ENCODE peak calls at places on chromosomes 6 and 20, in eight cellular contexts. N is smooth muscle cell of the brain vasculature; C is RKO; T is WTC11; H is mesothelial cell of epicardium; Y is stimulated activated naive CD8-positive, alpha-beta T cell treated with anti-CD3 and anti-CD28 coated beads, Interleukin-15, Interleukin-2, amounts not matched to agents 100 U/mL and 50 U/mL, for 24 hours; J is left ventricle myocardium superior; L is type B pancreatic cell. E is an unnamed sample.

GRCh38 chr6:148343028-148343374 is 363 bp downstream of the SASH1 start:
- DNase-seq in T (peak), J (no peak), N (no peak), C (no peak), H (no peak), Y (no peak), L (peak), E (no peak)

GRCh38 chr6:148508401-148509151 is 165.9 kb downstream of the SASH1 start:
- DNase-seq in C (no peak), Y (no peak), T (no peak), L (no peak), J (no peak), H (no peak), N (no peak), E (no peak)

GRCh38 chr6:166342293-166343156 is at the start of gene SFT2D1:
- DNase-seq in H (peak), L (peak), C (peak), Y (peak), J (peak), N (peak), T (peak), E (peak)

GRCh38 chr6:6650839-6651238 is 62.3 kb downstream of the LY86 start:
- DNase-seq in H (no peak), Y (no peak), L (no peak), N (no peak), C (no peak), J (no peak), T (no peak), E (no peak)

GRCh38 chr6:15936503-15936902 is 192.4 kb upstream of the MYLIP start:
- DNase-seq in H (no peak), J (no peak), T (no peak), C (no peak), N (no peak), Y (no peak), L (no peak), E (no peak)

GRCh38 chr6:117354671-117355070 is 71.1 kb downstream of the ROS1 start:
- DNase-seq in T (no peak), J (no peak), H (no peak), L (no peak), C (no peak), N (no peak), Y (no peak), E (no peak)

GRCh38 chr6:167119680-167120556 is 3.0 kb upstream of the CCR6 start:
- DNase-seq in H (no peak), C (peak), Y (no peak), J (no peak), T (no peak), N (no peak), L (no peak), E (no peak)

GRCh38 chr6:55180258-55180657 is 5.9 kb downstream of the HCRTR2 start:
- DNase-seq in N (no peak), C (no peak), J (no peak), H (no peak), L (no peak), Y (no peak), T (no peak), E (no peak)

GRCh38 chr6:15578716-15579391 is 84.0 kb downstream of the DTNBP1 start:
- DNase-seq in H (no peak), J (no peak), L (no peak), T (no peak), N (no peak), Y (no peak), C (no peak), E (no peak)

GRCh38 chr20:43937586-43937985 is 22.9 kb downstream of the TOX2 start:
- DNase-seq in Y (no peak), J (no peak), H (no peak), T (no peak), L (no peak), C (no peak), N (no peak), E (no peak)

GRCh38 chr6:135052939-135053338 is 1.7 kb downstream of the HBS1L start:
- DNase-seq in Y (no peak), T (no peak), N (no peak), C (peak), J (no peak), L (no peak), H (no peak), E (no peak)

GRCh38 chr20:57785720-57786119 is 75.9 kb upstream of the PMEPA1 start:
- DNase-seq in L (no peak), C (no peak), J (no peak), N (no peak), Y (no peak), H (no peak), T (no peak), E (no peak)

GRCh38 chr6:148177589-148178233 is 164.9 kb upstream of the SASH1 start:
- DNase-seq in Y (peak), T (peak), J (peak), C (peak), H (no peak), L (no peak), N (peak), E (peak)

GRCh38 chr20:63745961-63746765 is 6.6 kb downstream of the SLC2A4RG start:
- DNase-seq in H (no peak), N (no peak), C (no peak), Y (no peak), L (no peak), T (no peak), J (no peak), E (no peak)

GRCh38 chr6:130834482-130835251 is 7.5 kb downstream of the SMLR1 start:
- DNase-seq in N (no peak), J (no peak), T (no peak), C (no peak), Y (no peak), H (no peak), L (no peak), E (no peak)

GRCh38 chr6:159062564-159062945 is 17.8 kb upstream of the TAGAP start:
- DNase-seq in H (no peak), C (no peak), N (no peak), T (no peak), Y (no peak), J (no peak), L (no peak), E (no peak)

GRCh38 chr20:33313686-33314314 is 30.8 kb downstream of the BPIFB1 start:
- DNase-seq in J (no peak), C (no peak), N (no peak), Y (no peak), L (no peak), H (no peak), T (no peak), E (no peak)

GRCh38 chr6:114364295-114364694 is 21.5 kb upstream of the HS3ST5 start:
- DNase-seq in Y (no peak), H (no peak), T (peak), N (no peak), L (no peak), J (no peak), C (peak), E (no peak)

GRCh38 chr6:71387179-71387578 is 98.6 kb downstream of the OGFRL1 start:
- DNase-seq in H (no peak), Y (no peak), L (no peak), J (no peak), T (no peak), C (no peak), N (no peak), E (no peak)

GRCh38 chr20:53045941-53046340 is 73.8 kb downstream of the TSHZ2 start:
- DNase-seq in Y (no peak), L (no peak), N (no peak), C (no peak), H (no peak), J (no peak), T (no peak), E (no peak)

GRCh38 chr6:150987371-150987828 is 121.9 kb downstream of the MTHFD1L start:
- DNase-seq in H (no peak), N (no peak), J (no peak), T (no peak), L (no peak), C (no peak), Y (peak), E (no peak)

GRCh38 chr6:33160728-33161323 is 31.4 kb downstream of the COL11A2 start:
- DNase-seq in Y (peak), J (peak), C (no peak), T (peak), H (no peak), N (no peak), L (no peak), E (no peak)

GRCh38 chr6:38484656-38485055 is 155.1 kb downstream of the BTBD9 start:
- DNase-seq in T (no peak), H (no peak), N (no peak), Y (no peak), C (no peak), J (no peak), L (no peak), E (no peak)

GRCh38 chr6:119446623-119447008 is 97.1 kb upstream of the MAN1A1 start:
- DNase-seq in N (no peak), C (no peak), T (no peak), Y (no peak), H (no peak), L (no peak), J (no peak), E (no peak)

GRCh38 chr20:45354423-45355208 is 6.4 kb upstream of the SDC4 start:
- DNase-seq in J (no peak), C (no peak), N (no peak), L (no peak), Y (peak), H (no peak), T (no peak), E (no peak)

GRCh38 chr6:52089758-52090348 is 2.4 kb upstream of the PKHD1 start:
- DNase-seq in Y (no peak), L (no peak), C (no peak), J (no peak), N (no peak), H (no peak), T (no peak), E (no peak)

GRCh38 chr6:56266011-56266410 is 18.6 kb upstream of the COL21A1 start:
- DNase-seq in Y (no peak), J (no peak), L (no peak), N (no peak), T (no peak), H (no peak), C (no peak), E (no peak)

GRCh38 chr6:166924531-166924930 is 31.8 kb downstream of the RNASET2 start:
- DNase-seq in N (no peak), L (no peak), C (no peak), J (no peak), H (no peak), Y (no peak), T (no peak), E (no peak)

GRCh38 chr20:23773579-23773978 is 22.8 kb upstream of the CST1 start:
- DNase-seq in J (no peak), T (no peak), C (no peak), L (no peak), N (no peak), H (no peak), Y (no peak), E (no peak)

GRCh38 chr20:32114305-32114960 is 4.9 kb downstream of the TM9SF4 start:
- DNase-seq in L (no peak), T (no peak), H (no peak), C (no peak), N (no peak), J (no peak), Y (no peak), E (no peak)

GRCh38 chr6:108948252-108948651 is 100.0 kb downstream of the ARMC2 start:
- DNase-seq in J (peak), C (no peak), N (no peak), Y (no peak), H (no peak), T (no peak), L (no peak), E (no peak)

GRCh38 chr6:27592481-27593199 is 119.7 kb upstream of the ZNF184 start:
- DNase-seq in L (no peak), H (peak), N (no peak), Y (peak), C (peak), J (no peak), T (peak), E (no peak)

GRCh38 chr6:113047148-113047547 is 700.0 kb downstream of the RFPL4B start:
- DNase-seq in N (no peak), L (no peak), T (no peak), Y (no peak), H (no peak), J (no peak), C (no peak), E (no peak)

GRCh38 chr6:20631525-20631924 is 97.3 kb downstream of the CDKAL1 start:
- DNase-seq in H (no peak), N (no peak), L (no peak), J (no peak), C (peak), T (no peak), Y (no peak), E (no peak)

GRCh38 chr6:158861686-158862381 is 42.7 kb upstream of the EZR start:
- DNase-seq in C (no peak), N (no peak), Y (no peak), J (no peak), T (no peak), H (no peak), L (no peak), E (no peak)

GRCh38 chr6:117918454-117918853 is 11.4 kb downstream of the SLC35F1 start:
- DNase-seq in L (no peak), C (no peak), N (no peak), Y (no peak), T (no peak), J (no peak), H (no peak), E (no peak)

GRCh38 chr6:156395276-156395675 is 381.9 kb upstream of the ARID1B start:
- DNase-seq in H (no peak), Y (no peak), T (no peak), N (no peak), C (no peak), J (no peak), L (no peak), E (no peak)

GRCh38 chr20:61882716-61883615 is 182.7 kb downstream of the TAF4 start:
- DNase-seq in C (no peak), L (no peak), T (no peak), Y (no peak), J (no peak), H (no peak), N (no peak), E (no peak)

GRCh38 chr20:36209921-36210320 is 26.4 kb upstream of the AAR2 start:
- DNase-seq in C (no peak), L (no peak), H (no peak), N (no peak), T (no peak), Y (no peak), J (no peak), E (no peak)

E was measured in left ventricle myocardium inferior.